ENCODE peak calls at places on chromosome 1, in five cellular contexts. Z is GM12878, W is K562, E is HepG2, H is H1. U is an unnamed sample.

GRCh38 chr1:109274533-109275476 is 8.1 kb downstream of the PSRC1 start:
- DNase-seq in W (peak), E (peak), Z (no peak), H (no peak), U (peak)

GRCh38 chr1:150555971-150556865 is 7.0 kb downstream of the ADAMTSL4 start:
- DNase-seq in H (no peak), W (no peak), E (no peak), Z (no peak), U (no peak)

GRCh38 chr1:5423109-5423508 is 569.1 kb downstream of the NPHP4 start:
- DNase-seq in W (no peak), E (no peak), H (no peak), Z (no peak), U (no peak)

GRCh38 chr1:32186077-32186476 is 6.6 kb downstream of the TXLNA start:
- DNase-seq in W (no peak), H (no peak), E (no peak), Z (no peak), U (no peak)

GRCh38 chr1:46653405-46653853 is 14.7 kb downstream of the ATPAF1 start:
- DNase-seq in E (no peak), W (no peak), Z (no peak), H (no peak), U (no peak)

GRCh38 chr1:168301664-168302320 is 21.1 kb downstream of the TBX19 start:
- DNase-seq in W (no peak), Z (no peak), E (peak), H (peak), U (peak)

GRCh38 chr1:43853161-43853921 is 80.3 kb upstream of the ARTN start:
- DNase-seq in W (no peak), H (no peak), E (no peak), Z (peak), U (no peak)

GRCh38 chr1:221865808-221866207 is 123.9 kb upstream of the DUSP10 start:
- DNase-seq in E (no peak), H (no peak), W (no peak), Z (no peak), U (no peak)

GRCh38 chr1:31054349-31054748 is 11.2 kb downstream of the PUM1 start:
- DNase-seq in H (no peak), E (no peak), W (no peak), Z (no peak), U (no peak)

GRCh38 chr1:197224160-197224559 is 43.9 kb upstream of the CRB1 start:
- DNase-seq in E (no peak), W (no peak), H (no peak), Z (no peak), U (no peak)

GRCh38 chr1:55334140-55334539 is 119.0 kb upstream of the USP24 start:
- DNase-seq in H (no peak), E (no peak), Z (no peak), W (no peak), U (no peak)

GRCh38 chr1:228008391-228009115 is 1.8 kb downstream of the WNT3A start:
- DNase-seq in Z (no peak), E (no peak), W (no peak), H (no peak), U (no peak)

GRCh38 chr1:155499953-155500621 is 62.5 kb downstream of the ASH1L start:
- DNase-seq in Z (peak), H (no peak), E (no peak), W (no peak), U (no peak)

GRCh38 chr1:230459463-230459862 is 33.3 kb upstream of the PGBD5 start:
- DNase-seq in W (no peak), Z (no peak), E (no peak), H (no peak), U (no peak)

GRCh38 chr1:214563881-214564280 is 12.5 kb upstream of the PTPN14 start:
- DNase-seq in Z (no peak), E (no peak), H (no peak), W (no peak), U (no peak)

DNA sequence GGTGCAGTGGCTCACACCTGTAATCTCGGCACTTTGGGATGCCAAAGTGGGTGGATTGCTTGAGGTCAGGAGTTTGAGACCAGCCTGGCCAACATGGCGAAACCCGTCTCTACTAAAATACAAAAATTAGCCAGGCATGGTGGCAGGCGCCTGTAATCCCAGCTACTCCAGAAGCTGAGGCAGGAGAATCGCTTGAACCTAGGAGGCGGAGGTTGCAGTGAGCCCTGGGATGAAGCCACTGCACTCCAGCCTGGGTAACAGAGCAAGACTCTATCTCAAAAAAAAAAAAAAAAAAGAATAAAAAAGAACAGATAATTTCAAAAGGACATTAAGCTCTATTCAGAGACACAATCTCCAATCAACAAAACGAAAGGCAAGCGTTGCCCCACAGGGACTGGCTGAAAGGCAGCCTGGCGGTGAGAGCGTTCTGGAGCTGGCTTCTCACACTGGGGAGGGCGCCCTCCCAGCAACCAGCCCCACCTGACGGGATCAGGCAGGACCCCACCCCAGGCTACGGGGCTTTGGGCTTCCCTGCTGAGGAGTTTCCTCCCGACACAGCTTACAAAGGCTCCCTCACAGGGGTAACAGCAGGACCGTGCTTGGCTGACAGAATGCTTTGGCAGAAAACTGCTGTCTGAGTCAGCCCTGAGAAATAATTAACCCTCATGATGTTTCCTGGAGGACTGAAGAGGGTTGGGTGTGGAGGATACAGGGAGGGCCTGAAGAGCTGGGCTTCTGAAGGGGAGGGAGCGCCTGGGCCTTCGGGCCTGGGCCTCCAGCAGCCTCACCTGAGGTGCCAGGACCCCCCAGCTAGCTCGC is 31.1 kb upstream of the SRP9 start:
- DNase-seq in W (no peak), Z (no peak), E (peak), H (peak), U (peak)
- TF ChIP-seq ZNF274 in W (no peak), Z (no peak), E (no peak), H (no peak), U (no peak)

DNA sequence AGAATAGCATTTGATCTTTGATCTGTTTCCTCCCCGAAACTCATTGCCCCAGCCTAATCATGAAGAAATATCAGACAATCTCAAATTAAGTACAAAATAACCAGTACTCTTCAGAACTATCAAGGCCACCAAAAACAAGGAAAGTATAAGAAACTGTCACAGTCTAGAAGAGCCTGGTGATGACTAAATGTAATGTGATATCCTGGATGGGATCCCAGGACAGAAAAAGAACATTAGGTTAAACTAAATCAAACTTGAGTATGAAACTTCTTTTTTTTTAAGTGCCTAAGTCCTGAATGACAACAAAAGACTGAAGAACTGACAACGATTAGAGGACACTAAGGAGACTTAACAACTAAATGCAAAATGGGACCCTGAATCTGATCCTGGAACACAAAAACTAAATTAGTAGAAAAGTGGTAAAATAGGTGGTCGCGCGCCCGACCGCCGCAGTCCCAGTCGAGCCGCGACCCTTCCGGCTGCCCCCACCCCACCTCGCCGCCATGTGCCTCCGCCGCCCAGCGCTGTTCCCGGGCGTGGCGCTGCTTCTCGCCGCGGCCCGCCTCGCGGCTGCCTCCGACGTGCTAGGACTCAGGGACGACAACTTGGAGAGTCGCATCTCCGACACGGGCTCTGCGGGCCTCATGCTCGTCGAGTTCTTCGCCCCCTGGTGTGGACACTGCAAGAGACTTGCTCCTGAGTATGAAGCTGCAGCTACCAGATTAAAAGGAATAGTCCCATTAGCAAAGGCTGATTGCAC is 5.5 kb upstream of the PRKAB2 start:
- DNase-seq in W (no peak), H (no peak), Z (no peak), E (no peak), U (no peak)
- TF ChIP-seq JUND in W (no peak), H (no peak), Z (no peak), E (no peak), U (no peak)

DNA sequence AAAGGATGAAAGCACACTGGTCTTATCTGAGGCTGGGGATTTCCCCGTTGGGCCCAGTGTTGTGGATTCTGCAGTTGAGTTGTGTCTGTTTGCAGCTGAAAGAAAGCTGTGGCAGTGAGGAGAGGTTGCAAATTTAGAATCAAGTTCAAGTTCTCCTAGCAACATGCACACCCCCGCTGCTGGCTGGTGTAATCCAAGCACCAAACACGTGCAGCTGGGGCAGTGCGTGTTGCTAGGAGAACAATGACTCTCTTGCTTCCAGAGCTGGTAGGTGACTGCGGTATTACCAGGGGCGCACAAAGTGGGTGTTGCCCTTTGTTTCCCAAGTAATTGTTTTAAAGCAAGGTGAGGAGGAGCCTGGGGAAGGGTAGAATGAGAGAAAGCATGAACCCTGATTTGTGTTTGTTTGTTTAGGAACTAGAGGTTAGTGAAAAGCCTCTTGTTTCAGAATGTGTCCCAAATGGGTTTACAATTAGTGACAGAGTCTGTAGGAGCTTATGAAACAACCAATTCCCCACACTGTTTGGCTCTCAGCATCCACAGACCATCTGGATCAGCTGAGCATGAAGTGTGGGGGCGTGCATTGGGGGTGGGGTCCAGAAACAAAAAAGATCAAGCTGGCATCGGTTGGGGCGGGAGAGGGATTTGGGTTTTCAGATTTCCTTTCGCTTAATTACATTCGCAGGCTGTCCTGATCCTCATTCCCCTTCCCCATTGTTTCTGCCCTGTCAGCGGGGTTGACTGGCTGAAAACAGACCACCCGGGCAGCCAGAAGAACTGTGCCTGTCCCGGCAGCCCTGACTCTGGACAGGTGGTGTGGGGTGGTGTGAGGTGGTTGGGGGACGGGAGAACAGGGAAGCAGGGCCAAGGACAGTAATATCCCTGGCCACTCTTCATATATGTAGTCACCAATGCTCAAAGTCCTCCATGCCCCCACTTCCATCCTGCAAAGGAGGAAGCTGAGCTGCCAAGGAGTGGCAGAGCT is 91.8 kb downstream of the IER5 start:
- DNase-seq in W (no peak), Z (peak), H (no peak), E (no peak), U (no peak)
- TF ChIP-seq ZNF274 in W (no peak), Z (no peak), H (no peak), E (no peak), U (no peak)

DNA sequence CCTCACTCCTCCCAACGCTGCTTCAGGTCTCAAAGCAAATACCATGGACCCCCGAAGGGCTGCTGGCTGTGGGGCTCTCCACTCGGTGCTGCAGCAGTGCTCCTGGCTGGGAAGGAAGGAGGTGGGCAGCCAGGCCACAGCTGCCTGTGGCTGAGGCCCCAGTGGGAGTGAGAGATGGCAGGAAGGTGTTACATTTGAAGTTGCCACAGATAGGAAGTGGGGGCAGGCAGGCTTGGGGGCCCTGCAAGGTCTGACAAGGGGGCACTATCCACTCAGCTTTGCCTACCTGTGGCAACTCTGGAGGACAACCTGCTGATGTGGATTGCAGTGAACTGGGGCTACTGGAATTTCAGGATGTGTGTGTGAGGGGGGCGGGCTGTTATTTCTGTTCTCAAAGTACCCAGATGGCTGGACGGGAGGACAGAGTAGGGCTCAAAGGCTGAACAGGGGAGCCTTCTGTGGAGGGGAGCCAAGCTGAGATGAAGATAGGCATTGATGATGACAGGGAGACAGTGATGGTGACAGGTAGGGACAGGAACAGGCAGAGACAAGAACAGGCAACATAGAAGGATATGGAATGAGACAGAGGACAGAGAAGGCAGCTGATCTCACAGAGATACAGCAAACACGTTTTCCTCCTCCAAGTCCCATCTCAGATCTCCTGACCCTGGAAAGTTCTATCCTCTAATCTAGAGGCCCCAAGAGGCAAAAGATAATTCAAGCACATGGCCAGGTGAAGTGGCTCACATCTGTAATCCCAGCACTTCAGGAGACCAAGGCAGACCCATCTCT is 1.8 kb downstream of the ZNF683 start:
- DNase-seq in Z (no peak), H (no peak), W (no peak), E (no peak), U (no peak)
- TF ChIP-seq JUND in Z (no peak), H (no peak), W (no peak), E (no peak), U (no peak)

DNA sequence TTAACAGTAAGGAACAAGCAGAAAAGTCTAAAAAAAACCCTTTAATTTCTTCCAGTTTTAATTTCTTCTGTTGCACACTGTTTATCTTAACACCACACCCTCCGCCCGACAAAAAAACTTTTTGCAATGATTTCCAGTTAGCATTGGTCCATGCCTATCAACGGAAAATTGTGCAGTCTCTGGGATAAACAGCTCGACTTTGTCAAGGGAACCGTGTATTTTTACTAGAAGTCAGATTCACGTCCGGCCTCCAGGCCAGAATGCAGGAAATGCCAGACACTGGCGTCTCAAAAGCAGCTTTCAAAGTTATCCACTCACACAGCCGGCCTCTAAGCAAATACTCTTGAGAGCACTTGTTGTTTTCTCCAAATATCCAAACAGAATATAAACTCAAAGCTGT is 409 bp upstream of the NUP210L start:
- DNase-seq in Z (no peak), H (no peak), E (no peak), W (no peak), U (no peak)
- TF ChIP-seq ZNF274 in Z (no peak), H (no peak), E (no peak), W (no peak), U (no peak)

DNA sequence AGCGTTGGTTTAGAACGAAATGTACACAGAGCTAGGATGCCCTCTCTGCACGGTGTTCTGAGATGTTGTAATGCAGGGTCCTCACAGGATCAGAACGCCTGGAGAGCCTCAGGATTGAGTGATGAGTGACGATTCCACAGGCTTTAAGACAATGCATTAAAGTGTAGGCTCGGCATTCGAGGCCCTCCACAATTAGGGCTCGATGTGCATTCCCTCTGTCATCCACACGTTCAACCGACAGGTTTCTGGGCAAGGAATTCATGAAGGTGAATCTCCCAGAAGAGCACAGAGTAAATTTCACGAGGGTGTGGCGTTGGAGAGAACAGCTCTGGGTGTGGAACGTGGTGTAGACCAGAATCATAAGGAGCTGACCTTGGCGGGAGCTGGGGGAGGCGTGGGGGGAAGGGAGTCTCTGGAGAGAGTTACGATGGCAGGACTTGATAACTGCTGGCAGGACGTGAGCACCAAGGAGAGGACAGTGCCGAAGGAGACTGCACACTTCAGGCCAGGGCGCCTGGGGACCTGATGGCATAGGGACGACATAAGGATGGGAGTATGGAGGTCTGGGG is 51.0 kb upstream of the EFHD2 start:
- DNase-seq in E (no peak), Z (no peak), W (peak), H (no peak), U (no peak)
- TF ChIP-seq JUND in E (no peak), Z (no peak), W (peak), H (no peak), U (no peak)

DNA sequence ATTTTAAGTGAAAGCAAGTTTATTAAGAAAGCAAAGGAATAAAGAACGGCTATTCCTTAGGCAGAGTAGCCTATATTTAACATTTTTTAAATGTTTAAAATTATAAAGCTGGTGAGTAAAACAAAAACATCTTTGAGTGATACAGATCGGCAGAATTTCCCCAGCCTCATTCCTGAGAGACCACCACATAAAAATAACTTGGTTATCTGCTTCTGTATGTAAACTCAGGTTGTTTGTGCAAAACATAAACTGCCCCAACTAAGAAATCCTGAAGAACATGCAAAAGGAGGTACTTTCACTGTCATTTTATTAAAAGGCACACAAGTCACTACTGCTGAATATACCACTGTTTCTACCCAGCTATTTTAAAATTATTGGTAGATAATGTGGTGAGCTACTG is 119.4 kb downstream of the RERE start:
- DNase-seq in H (no peak), E (no peak), Z (no peak), W (no peak), U (no peak)
- TF ChIP-seq ZNF274 in H (no peak), E (no peak), Z (no peak), W (no peak), U (no peak)

DNA sequence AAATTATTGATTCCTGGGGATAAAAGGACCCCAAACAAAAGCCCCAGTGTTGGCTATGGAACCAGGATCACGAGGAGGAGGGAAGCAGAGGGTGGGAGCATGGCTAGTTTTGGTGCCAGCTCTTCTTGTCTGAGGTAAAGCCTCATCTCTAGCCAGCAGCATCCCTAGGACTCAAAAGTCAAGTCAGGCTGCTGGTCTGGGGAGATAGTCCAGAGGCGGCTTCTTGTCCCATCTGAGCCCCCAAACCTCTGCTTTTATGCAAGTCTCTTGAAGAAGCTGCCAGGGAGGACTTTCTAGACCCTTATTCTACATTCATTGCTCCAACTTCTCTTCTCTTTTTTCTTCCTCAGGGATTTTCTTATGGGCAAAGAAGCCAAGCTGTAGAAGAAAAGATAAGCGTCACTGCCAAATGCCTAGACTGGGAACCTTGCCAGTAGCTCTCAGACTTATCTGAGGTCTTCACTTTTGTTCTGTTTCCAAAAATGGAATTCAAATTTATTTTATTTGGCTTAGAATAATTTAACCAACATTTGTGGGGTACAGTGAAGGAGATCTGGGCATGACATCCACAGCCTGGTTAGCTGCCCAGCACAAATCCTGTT is 6.9 kb upstream of the ANKRD35 start:
- DNase-seq in W (no peak), E (no peak), H (no peak), Z (no peak), U (no peak)
- TF ChIP-seq JUND in W (no peak), E (no peak), H (no peak), Z (no peak), U (no peak)

GRCh38 chr1:27418326-27418761 is 25.9 kb downstream of the GPR3 start:
- DNase-seq in E (no peak), Z (no peak), H (no peak), W (no peak), U (no peak)
- TF ChIP-seq ZNF274 in E (no peak), Z (no peak), H (no peak), W (no peak), U (no peak)